ENCODE peak calls at places on chromosomes 12 and 14, in four cellular contexts. A is K562, L is WTC11, V is HepG2. M is an unnamed sample.

GRCh38 chr12:9813821-9814798 is 13.2 kb upstream of the KLRF1 start:
- DNase-seq in A (peak), L (peak), V (peak), M (peak)

GRCh38 chr12:68259318-68259940 is 6.0 kb upstream of the IL22 start:
- DNase-seq in A (no peak), L (no peak), V (no peak), M (no peak)

GRCh38 chr12:62259311-62259992 is 752 bp upstream of the USP15 start:
- DNase-seq in A (no peak), L (no peak), V (peak), M (peak)

GRCh38 chr14:90553921-90554336 is 157.1 kb downstream of the CALM1 start:
- DNase-seq in A (no peak), L (no peak), V (no peak), M (no peak)

GRCh38 chr12:29888777-29889176 is 105.0 kb upstream of the TMTC1 start:
- DNase-seq in A (no peak), L (no peak), V (no peak), M (no peak)

GRCh38 chr14:55704654-55705053 is 124.6 kb downstream of the KTN1 start:
- DNase-seq in A (no peak), L (no peak), V (no peak), M (no peak)

GRCh38 chr12:54279632-54280400 is at the start of gene CBX5:
- DNase-seq in A (peak), L (peak), V (peak), M (peak)

GRCh38 chr14:62307844-62308243 is 545.6 kb downstream of the SNAPC1 start:
- DNase-seq in A (no peak), L (peak), V (no peak), M (no peak)

GRCh38 chr12:57809425-57809824 is 9.1 kb downstream of the AVIL start:
- DNase-seq in A (no peak), L (no peak), V (no peak), M (no peak)

GRCh38 chr12:52155048-52155868 is 36.6 kb downstream of the KRT80 start:
- DNase-seq in A (no peak), L (no peak), V (no peak), M (no peak)

GRCh38 chr14:90136904-90137303 is 75.1 kb downstream of the KCNK13 start:
- DNase-seq in A (no peak), L (no peak), V (no peak), M (no peak)

GRCh38 chr12:30026621-30027234 is 243.0 kb upstream of the TMTC1 start:
- DNase-seq in A (no peak), L (no peak), V (no peak), M (no peak)

GRCh38 chr14:42961509-42961908 is 1354.8 kb downstream of the LRFN5 start:
- DNase-seq in A (no peak), L (no peak), V (no peak), M (no peak)

GRCh38 chr12:124281309-124281708 is 13.6 kb upstream of the RFLNA start:
- DNase-seq in A (no peak), L (no peak), V (no peak), M (no peak)

GRCh38 chr12:105921872-105922669 is 216.7 kb downstream of the NUAK1 start:
- DNase-seq in A (no peak), L (no peak), V (no peak), M (peak)

GRCh38 chr12:48379784-48380183 is 29.1 kb upstream of the ZNF641 start:
- DNase-seq in A (no peak), L (no peak), V (no peak), M (no peak)

GRCh38 chr14:69780092-69780491 is 13.2 kb downstream of the SRSF5 start:
- DNase-seq in A (no peak), L (no peak), V (peak), M (no peak)

GRCh38 chr12:111407371-111408115 is 1.8 kb downstream of the SH2B3 start:
- DNase-seq in A (no peak), L (no peak), V (no peak), M (no peak)

GRCh38 chr12:1927051-1927680 is 8.7 kb upstream of the CACNA2D4 start:
- DNase-seq in A (no peak), L (no peak), V (no peak), M (no peak)

GRCh38 chr12:66514581-66514980 is 164.3 kb downstream of the GRIP1 start:
- DNase-seq in A (no peak), L (no peak), V (no peak), M (no peak)

GRCh38 chr12:1920436-1920835 is 2.0 kb upstream of the CACNA2D4 start:
- DNase-seq in A (no peak), L (no peak), V (no peak), M (no peak)

GRCh38 chr12:63752283-63752682 is 27.4 kb upstream of the RXYLT1 start:
- DNase-seq in A (no peak), L (no peak), V (no peak), M (no peak)

GRCh38 chr12:62190921-62191746 is 69.1 kb upstream of the USP15 start:
- DNase-seq in A (no peak), L (peak), V (no peak), M (no peak)

GRCh38 chr12:42023733-42024494 is 120.8 kb downstream of the GXYLT1 start:
- DNase-seq in A (peak), L (peak), V (peak), M (peak)

GRCh38 chr12:106584104-106585064 is 1.6 kb downstream of the RFX4 start:
- DNase-seq in A (no peak), L (peak), V (no peak), M (peak)

GRCh38 chr12:7146228-7146627 is 16.1 kb downstream of the CLSTN3 start:
- DNase-seq in A (no peak), L (no peak), V (no peak), M (no peak)

GRCh38 chr12:53182836-53183235 is 2.1 kb upstream of the CSAD start:
- DNase-seq in A (no peak), L (no peak), V (no peak), M (no peak)

GRCh38 chr12:52333321-52333720 is 12.1 kb upstream of the KRT83 start:
- DNase-seq in A (no peak), L (no peak), V (no peak), M (no peak)

GRCh38 chr12:8037947-8038346 is 5.4 kb downstream of the FOXJ2 start:
- DNase-seq in A (no peak), L (no peak), V (no peak), M (no peak)

GRCh38 chr12:68403296-68403695 is 71.1 kb upstream of the MDM1 start:
- DNase-seq in A (no peak), L (no peak), V (no peak), M (no peak)

GRCh38 chr14:32757568-32757967 is 181.1 kb upstream of the NPAS3 start:
- DNase-seq in A (no peak), L (no peak), V (no peak), M (no peak)

GRCh38 chr14:96579358-96579757 is 77.2 kb downstream of the PAPOLA start:
- DNase-seq in A (no peak), L (no peak), V (no peak), M (no peak)

GRCh38 chr12:81888341-81888740 is 129.2 kb upstream of the PPFIA2 start:
- DNase-seq in A (no peak), L (no peak), V (no peak), M (no peak)

GRCh38 chr12:31322651-31323248 is 3.2 kb downstream of the SINHCAF start:
- DNase-seq in A (no peak), L (no peak), V (no peak), M (peak)

DNA sequence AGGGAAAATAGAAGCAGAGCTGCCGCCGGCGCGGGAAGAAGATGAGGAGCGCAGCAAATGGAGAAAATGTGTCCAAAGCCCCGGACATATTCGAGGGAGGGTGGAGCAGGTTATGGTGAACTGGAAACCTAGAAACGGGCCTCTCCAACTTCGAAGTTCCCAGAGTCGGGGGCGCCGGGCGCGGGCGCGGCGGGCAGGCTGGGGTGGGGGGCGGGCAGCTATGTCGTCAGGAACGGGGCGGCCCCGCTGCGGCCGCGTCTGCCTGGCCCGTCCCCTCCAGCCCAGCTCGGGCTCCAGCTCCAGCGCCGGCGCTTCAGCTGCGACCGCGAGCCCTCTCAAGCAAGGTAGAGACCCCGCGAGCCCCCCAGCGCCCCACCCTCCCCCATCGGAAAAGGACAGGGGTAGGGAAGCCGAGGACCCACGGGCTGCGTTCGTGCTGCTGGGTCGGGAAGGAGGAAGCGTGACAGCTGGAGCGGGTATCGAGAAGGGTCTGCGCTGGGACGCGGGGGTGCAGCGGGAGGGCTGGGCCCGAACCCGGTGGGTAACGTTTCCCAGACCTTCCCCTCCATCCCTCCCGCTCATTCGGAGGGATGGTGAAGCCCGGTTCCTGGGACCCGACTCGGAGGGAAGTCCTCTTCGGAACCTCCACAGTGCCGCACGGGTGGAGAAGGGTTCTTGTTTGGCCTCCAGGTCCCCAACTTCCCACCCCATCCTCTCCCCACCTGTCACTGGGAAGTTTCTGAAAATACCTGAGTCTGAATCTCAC is 1.0 kb downstream of the DGKA start:
- DNase-seq in A (peak), L (peak), V (no peak), M (no peak)
- TF ChIP-seq NR3C1 in A (no peak), L (no peak), V (no peak), M (no peak)

GRCh38 chr14:104690861-104691455 is 1.5 kb downstream of the INF2 start:
- DNase-seq in A (no peak), L (no peak), V (no peak), M (no peak)

GRCh38 chr14:104689620-104690265 is 325 bp downstream of the INF2 start:
- DNase-seq in A (no peak), L (no peak), V (no peak), M (no peak)

GRCh38 chr14:104688755-104689619 is at the start of gene INF2:
- DNase-seq in A (peak), L (peak), V (peak), M (peak)

GRCh38 chr14:104691546-104692260 is 2.3 kb downstream of the INF2 start:
- DNase-seq in A (no peak), L (no peak), V (no peak), M (no peak)

DNA sequence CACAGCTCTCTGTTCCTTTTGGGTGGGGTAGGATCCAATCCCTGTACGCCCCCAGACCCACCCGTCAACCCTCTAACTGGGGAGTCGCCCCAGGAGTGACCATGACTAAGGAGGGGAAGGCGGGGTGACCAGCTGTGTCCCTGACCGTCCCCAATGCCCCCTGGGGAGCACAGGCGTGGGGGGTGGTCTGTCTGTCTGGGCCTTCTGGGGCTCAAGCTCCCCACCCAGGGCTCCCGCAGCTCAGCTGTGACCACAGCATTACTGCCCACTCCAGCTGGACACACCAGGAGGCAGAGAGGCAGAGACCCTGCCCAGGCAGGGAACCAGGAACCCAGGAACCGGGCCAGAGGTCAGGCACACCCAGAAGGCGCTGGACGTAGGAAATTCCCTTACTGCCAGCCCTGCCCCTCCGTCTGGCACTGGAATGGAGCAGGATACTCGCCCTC is 871 bp downstream of the INF2 start:
- DNase-seq in A (no peak), L (no peak), V (no peak), M (no peak)
- TF ChIP-seq NR3C1 in A (no peak), L (no peak), V (no peak), M (no peak)

DNA sequence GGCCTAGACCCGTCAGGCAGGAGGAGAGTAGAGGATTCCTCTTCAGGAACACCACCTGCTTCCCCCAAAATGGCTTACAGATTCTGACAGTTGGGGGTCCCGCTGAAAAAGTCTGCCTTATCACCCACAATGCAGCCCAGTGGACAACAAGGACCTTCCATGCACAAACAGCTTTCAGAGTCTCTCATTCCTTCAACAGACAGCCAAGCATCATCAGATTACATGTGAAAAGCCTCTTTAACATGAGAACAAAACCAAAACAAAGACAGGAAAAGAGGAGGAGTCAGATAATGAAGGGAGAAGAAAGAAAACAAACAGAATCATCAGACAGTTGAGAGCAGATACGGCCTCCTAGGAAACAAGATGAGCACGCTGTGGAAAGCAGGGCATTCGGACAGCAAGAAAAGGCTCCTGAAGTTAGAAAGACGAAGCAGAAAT is 18.3 kb downstream of the KCTD10 start:
- DNase-seq in A (no peak), L (peak), V (no peak), M (no peak)
- TF ChIP-seq NR3C1 in A (no peak), L (no peak), V (no peak), M (no peak)

GRCh38 chr14:24436355-24437019 is 6.1 kb downstream of the SDR39U1 start:
- DNase-seq in A (peak), L (no peak), V (peak), M (peak)
- TF ChIP-seq NR3C1 in A (no peak), L (no peak), V (no peak), M (no peak)

DNA sequence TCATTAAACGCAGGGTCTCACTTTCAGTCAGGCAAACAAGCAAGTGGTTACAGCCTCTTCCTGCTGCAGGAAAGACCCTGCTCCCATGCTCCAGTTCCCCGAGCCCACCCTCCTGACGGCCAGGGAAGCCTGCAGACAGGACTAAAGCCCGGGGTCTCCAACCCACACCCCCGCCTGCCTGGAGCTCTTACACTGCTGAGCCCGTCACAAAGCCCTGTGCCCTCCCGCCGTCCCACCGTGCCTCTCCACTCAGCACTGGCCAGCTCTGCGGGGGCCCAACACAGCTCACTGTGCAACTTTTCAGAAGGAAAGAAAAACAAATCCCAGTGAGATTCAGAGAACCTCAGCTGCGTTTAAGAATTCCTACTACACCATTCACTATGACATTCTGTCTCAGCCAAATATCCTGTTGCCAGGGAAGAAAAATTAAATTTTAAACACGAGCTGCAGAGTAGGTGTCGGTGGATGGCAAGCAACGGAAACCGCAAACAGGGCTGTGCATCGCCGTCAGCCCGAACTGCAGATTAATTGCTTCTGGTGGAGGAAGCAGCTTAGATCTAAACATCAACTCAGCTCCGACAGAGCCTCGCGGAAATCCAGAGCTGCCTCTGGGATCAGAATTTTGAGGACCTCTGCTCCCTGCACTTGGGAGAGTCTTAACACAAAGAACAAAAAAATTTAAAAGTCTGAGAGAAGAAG is 106.6 kb upstream of the SFSWAP start:
- DNase-seq in A (no peak), L (no peak), V (no peak), M (no peak)
- TF ChIP-seq NR3C1 in A (no peak), L (no peak), V (no peak), M (no peak)